ENCODE peak calls at places on chromosomes 11 and 22, in six cellular contexts. One of them, this sample, is unnamed.

GRCh38 chr11:2298131-2298794 is 3.5 kb downstream of the C11orf21 start:
- DNase-seq in stomach: no peak
- DNase-seq in A549: no peak
- DNase-seq in H1: no peak
- DNase-seq in transverse colon: no peak
- DNase-seq in ovary: no peak
- DNase-seq in this sample: no peak

GRCh38 chr22:32695451-32695891 is 106.0 kb upstream of the TIMP3 start:
- DNase-seq in stomach: no peak
- DNase-seq in A549: peak
- DNase-seq in H1: no peak
- DNase-seq in transverse colon: no peak
- DNase-seq in ovary: no peak
- DNase-seq in this sample: no peak

GRCh38 chr11:79374707-79375106 is 66.1 kb downstream of the TENM4 start:
- DNase-seq in stomach: no peak
- DNase-seq in A549: no peak
- DNase-seq in H1: no peak
- DNase-seq in transverse colon: no peak
- DNase-seq in ovary: no peak
- DNase-seq in this sample: no peak

GRCh38 chr11:65491614-65492386 is 7.0 kb upstream of the MALAT1 start:
- DNase-seq in stomach: peak
- DNase-seq in A549: peak
- DNase-seq in H1: no peak
- DNase-seq in transverse colon: peak
- DNase-seq in ovary: peak
- DNase-seq in this sample: peak

GRCh38 chr11:70111269-70112016 is 33.3 kb downstream of the ANO1 start:
- DNase-seq in stomach: peak
- DNase-seq in A549: no peak
- DNase-seq in H1: no peak
- DNase-seq in transverse colon: peak
- DNase-seq in ovary: peak
- DNase-seq in this sample: no peak

GRCh38 chr11:117663826-117664225 is 133.2 kb downstream of the DSCAML1 start:
- DNase-seq in stomach: no peak
- DNase-seq in A549: no peak
- DNase-seq in H1: no peak
- DNase-seq in transverse colon: no peak
- DNase-seq in ovary: peak
- DNase-seq in this sample: no peak

GRCh38 chr22:22099194-22099486 is 116.6 kb upstream of the TOP3B start:
- DNase-seq in stomach: no peak
- DNase-seq in A549: no peak
- DNase-seq in H1: no peak
- DNase-seq in transverse colon: no peak
- DNase-seq in ovary: no peak
- DNase-seq in this sample: no peak

GRCh38 chr11:2436013-2436520 is 8.2 kb downstream of the TRPM5 start:
- DNase-seq in stomach: no peak
- DNase-seq in A549: no peak
- DNase-seq in H1: no peak
- DNase-seq in transverse colon: no peak
- DNase-seq in ovary: peak
- DNase-seq in this sample: no peak

GRCh38 chr11:116879789-116880402 is 42.5 kb upstream of the APOA1 start:
- DNase-seq in stomach: no peak
- DNase-seq in A549: peak
- DNase-seq in H1: no peak
- DNase-seq in transverse colon: no peak
- DNase-seq in ovary: no peak
- DNase-seq in this sample: no peak

GRCh38 chr11:2237457-2238238 is 32.7 kb downstream of the ASCL2 start:
- DNase-seq in stomach: no peak
- DNase-seq in A549: no peak
- DNase-seq in H1: no peak
- DNase-seq in transverse colon: no peak
- DNase-seq in ovary: no peak
- DNase-seq in this sample: no peak

GRCh38 chr11:63511349-63511748 is 5.5 kb downstream of the LGALS12 start:
- DNase-seq in stomach: no peak
- DNase-seq in A549: no peak
- DNase-seq in H1: no peak
- DNase-seq in transverse colon: no peak
- DNase-seq in ovary: no peak
- DNase-seq in this sample: no peak

GRCh38 chr11:119907934-119908760 is 179.1 kb upstream of the NECTIN1 start:
- DNase-seq in stomach: no peak
- DNase-seq in A549: no peak
- DNase-seq in H1: no peak
- DNase-seq in transverse colon: peak
- DNase-seq in ovary: no peak
- DNase-seq in this sample: no peak

GRCh38 chr11:15114501-15115475 is at the start of gene INSC:
- DNase-seq in stomach: no peak
- DNase-seq in A549: no peak
- DNase-seq in H1: no peak
- DNase-seq in transverse colon: no peak
- DNase-seq in ovary: no peak
- DNase-seq in this sample: no peak

GRCh38 chr11:88623536-88623935 is 286.0 kb upstream of the CTSC start:
- DNase-seq in stomach: no peak
- DNase-seq in A549: no peak
- DNase-seq in H1: no peak
- DNase-seq in transverse colon: no peak
- DNase-seq in ovary: no peak
- DNase-seq in this sample: no peak

GRCh38 chr22:31872209-31872608 is 72.1 kb upstream of the YWHAH start:
- DNase-seq in stomach: peak
- DNase-seq in A549: no peak
- DNase-seq in H1: no peak
- DNase-seq in transverse colon: no peak
- DNase-seq in ovary: no peak
- DNase-seq in this sample: no peak

GRCh38 chr22:31752096-31752847 is 1.5 kb upstream of the DEPDC5 start:
- DNase-seq in stomach: no peak
- DNase-seq in A549: no peak
- DNase-seq in H1: no peak
- DNase-seq in transverse colon: no peak
- DNase-seq in ovary: peak
- DNase-seq in this sample: no peak

GRCh38 chr11:45847908-45848316 is 637 bp downstream of the CRY2 start:
- DNase-seq in stomach: peak
- DNase-seq in A549: peak
- DNase-seq in H1: no peak
- DNase-seq in transverse colon: peak
- DNase-seq in ovary: no peak
- DNase-seq in this sample: peak

GRCh38 chr22:27107824-27108223 is 450.4 kb downstream of the MIAT start:
- DNase-seq in stomach: peak
- DNase-seq in A549: peak
- DNase-seq in H1: no peak
- DNase-seq in transverse colon: peak
- DNase-seq in ovary: peak
- DNase-seq in this sample: peak

GRCh38 chr22:45952553-45952952 is 24.4 kb downstream of the WNT7B start:
- DNase-seq in stomach: no peak
- DNase-seq in A549: no peak
- DNase-seq in H1: no peak
- DNase-seq in transverse colon: no peak
- DNase-seq in ovary: no peak
- DNase-seq in this sample: no peak

GRCh38 chr11:82775736-82776346 is 42.2 kb upstream of the FAM181B start:
- DNase-seq in stomach: no peak
- DNase-seq in A549: peak
- DNase-seq in H1: peak
- DNase-seq in transverse colon: peak
- DNase-seq in ovary: no peak
- DNase-seq in this sample: peak

GRCh38 chr11:94544582-94544831 is 786 bp downstream of the FUT4 start:
- DNase-seq in stomach: no peak
- DNase-seq in A549: no peak
- DNase-seq in H1: no peak
- DNase-seq in transverse colon: peak
- DNase-seq in ovary: no peak
- DNase-seq in this sample: no peak

GRCh38 chr11:113730887-113731726 is 25.0 kb upstream of the TMPRSS5 start:
- DNase-seq in stomach: peak
- DNase-seq in A549: peak
- DNase-seq in H1: no peak
- DNase-seq in transverse colon: peak
- DNase-seq in ovary: no peak
- DNase-seq in this sample: no peak

GRCh38 chr22:48379371-48379770 is 1448.3 kb downstream of the BRD1 start:
- DNase-seq in stomach: peak
- DNase-seq in A549: no peak
- DNase-seq in H1: no peak
- DNase-seq in transverse colon: no peak
- DNase-seq in ovary: no peak
- DNase-seq in this sample: no peak

GRCh38 chr11:86940122-86940777 is 14.9 kb downstream of the FZD4 start:
- DNase-seq in stomach: peak
- DNase-seq in A549: no peak
- DNase-seq in H1: no peak
- DNase-seq in transverse colon: peak
- DNase-seq in ovary: peak
- DNase-seq in this sample: peak

GRCh38 chr22:46652081-46652929 is 32.1 kb downstream of the GRAMD4 start:
- DNase-seq in stomach: no peak
- DNase-seq in A549: no peak
- DNase-seq in H1: no peak
- DNase-seq in transverse colon: peak
- DNase-seq in ovary: peak
- DNase-seq in this sample: no peak

GRCh38 chr11:26805001-26805400 is 83.1 kb upstream of the SLC5A12 start:
- DNase-seq in stomach: no peak
- DNase-seq in A549: no peak
- DNase-seq in H1: no peak
- DNase-seq in transverse colon: no peak
- DNase-seq in ovary: no peak
- DNase-seq in this sample: no peak

GRCh38 chr11:134477486-134477885 is 65.4 kb upstream of the B3GAT1 start:
- DNase-seq in stomach: no peak
- DNase-seq in A549: no peak
- DNase-seq in H1: no peak
- DNase-seq in transverse colon: no peak
- DNase-seq in ovary: no peak
- DNase-seq in this sample: no peak

GRCh38 chr11:34816698-34817213 is 99.4 kb downstream of the APIP start:
- DNase-seq in stomach: no peak
- DNase-seq in A549: no peak
- DNase-seq in H1: no peak
- DNase-seq in transverse colon: no peak
- DNase-seq in ovary: no peak
- DNase-seq in this sample: no peak
- TF ChIP-seq CTCF in stomach: no peak
- TF ChIP-seq CTCF in A549: no peak
- TF ChIP-seq CTCF in H1: no peak
- TF ChIP-seq CTCF in transverse colon: no peak
- TF ChIP-seq CTCF in ovary: no peak
- TF ChIP-seq CTCF in this sample: no peak

DNA sequence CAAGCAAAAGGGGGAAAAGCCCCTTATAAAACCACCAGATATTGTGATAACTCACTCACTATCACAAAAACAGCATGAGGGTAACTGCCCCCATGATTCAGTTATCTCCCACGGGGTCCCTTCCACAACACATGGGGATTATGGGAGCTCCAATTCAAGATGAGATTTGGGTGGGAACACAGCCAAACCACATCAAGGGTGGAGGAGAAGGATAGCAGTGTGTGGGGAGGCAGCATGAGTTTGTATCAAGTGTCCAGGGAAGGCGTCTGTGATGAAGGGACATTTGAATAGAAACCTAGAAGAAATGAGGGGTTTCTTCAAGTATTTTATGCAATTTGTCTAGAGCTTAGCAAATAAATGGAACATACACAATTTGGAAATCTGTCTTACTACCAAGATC is 98.2 kb downstream of the SLC1A2 start:
- DNase-seq in stomach: no peak
- DNase-seq in A549: no peak
- DNase-seq in H1: no peak
- DNase-seq in transverse colon: no peak
- DNase-seq in ovary: no peak
- DNase-seq in this sample: no peak
- TF ChIP-seq EP300 in stomach: no peak
- TF ChIP-seq EP300 in A549: no peak
- TF ChIP-seq EP300 in H1: no peak
- TF ChIP-seq EP300 in transverse colon: no peak
- TF ChIP-seq EP300 in ovary: no peak
- TF ChIP-seq EP300 in this sample: no peak

DNA sequence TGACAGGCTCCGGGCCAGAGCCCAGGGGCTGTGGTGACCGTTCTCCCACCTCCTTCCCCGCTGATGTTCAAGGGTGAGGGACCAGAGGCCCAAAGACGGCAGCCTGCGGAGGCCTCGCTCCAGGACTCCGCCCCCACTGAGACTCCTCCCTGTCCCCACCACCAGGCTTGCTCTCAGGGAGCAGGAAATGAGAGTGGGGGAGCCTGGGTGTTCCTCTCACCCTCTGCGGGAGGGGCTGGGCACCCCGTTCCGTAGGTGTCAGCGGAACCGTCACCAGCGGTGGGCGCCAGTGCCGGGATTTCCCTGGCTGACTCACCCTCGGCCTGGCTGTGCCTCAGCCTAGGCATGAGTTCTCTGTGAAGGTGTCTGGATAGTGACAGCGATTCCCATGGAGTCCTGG is 15.7 kb downstream of the DAGLA start:
- DNase-seq in stomach: peak
- DNase-seq in A549: peak
- DNase-seq in H1: no peak
- DNase-seq in transverse colon: peak
- DNase-seq in ovary: peak
- DNase-seq in this sample: peak
- TF ChIP-seq CTCF in stomach: no peak
- TF ChIP-seq CTCF in A549: no peak
- TF ChIP-seq CTCF in H1: no peak
- TF ChIP-seq CTCF in transverse colon: no peak
- TF ChIP-seq CTCF in ovary: no peak
- TF ChIP-seq CTCF in this sample: no peak

DNA sequence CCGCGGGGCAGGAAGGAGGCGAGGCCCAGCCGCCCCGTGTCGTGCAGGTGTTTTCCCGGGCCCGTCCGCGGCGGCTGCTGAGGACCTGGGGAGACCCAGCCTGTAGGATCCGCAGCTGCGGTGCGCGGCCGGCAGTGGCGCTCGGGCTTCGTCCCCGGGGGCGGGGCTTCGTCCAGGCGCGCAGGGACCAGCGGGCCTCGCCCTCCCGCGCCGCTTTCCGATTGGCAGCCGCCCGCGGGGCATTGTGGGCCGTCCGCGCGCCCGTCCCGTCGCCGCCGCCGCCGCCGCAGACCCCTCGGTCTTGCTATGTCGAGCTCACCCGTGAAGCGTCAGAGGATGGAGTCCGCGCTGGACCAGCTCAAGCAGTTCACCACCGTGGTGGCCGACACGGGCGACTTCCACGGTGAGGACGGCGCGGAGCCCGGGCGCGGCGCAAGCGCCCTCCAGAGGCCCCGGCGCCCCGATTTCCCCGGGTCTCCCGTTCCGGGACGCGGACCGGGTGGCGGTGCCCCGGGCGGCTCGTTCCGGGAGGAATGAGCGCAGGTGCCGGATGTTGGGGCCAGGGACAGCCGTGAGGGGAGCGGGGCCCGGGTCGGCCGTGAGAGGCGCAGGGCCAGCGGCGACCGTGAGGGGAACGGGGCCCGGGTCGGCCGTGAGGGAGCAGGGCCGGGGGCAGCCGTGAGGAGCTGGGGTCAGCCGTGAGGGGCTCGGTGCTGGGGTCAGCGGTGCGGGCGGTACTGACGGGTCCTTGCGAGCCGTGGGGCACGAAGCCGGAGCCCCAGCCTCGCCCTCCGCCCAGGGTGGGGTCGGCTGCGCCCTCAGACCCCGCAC is at the start of gene TALDO1:
- DNase-seq in stomach: peak
- DNase-seq in A549: peak
- DNase-seq in H1: peak
- DNase-seq in transverse colon: peak
- DNase-seq in ovary: peak
- DNase-seq in this sample: peak
- TF ChIP-seq EP300 in stomach: no peak
- TF ChIP-seq EP300 in A549: no peak
- TF ChIP-seq EP300 in H1: no peak
- TF ChIP-seq EP300 in transverse colon: no peak
- TF ChIP-seq EP300 in ovary: no peak
- TF ChIP-seq EP300 in this sample: peak

This sample was measured in tibial nerve.